ENCODE peak calls at places on chromosomes 7 and 10, in eight cellular contexts. M is NB4; N is CD4-positive, alpha-beta T cell; F is Calu3; V is cardiac muscle cell; E is MM.1S; P is lower leg skin; G is cardiac fibroblast. K is an unnamed sample.

GRCh38 chr10:99529483-99530107 is 3.1 kb upstream of the NKX2-3 start:
- DNase-seq in M (no peak), N (no peak), F (no peak), V (no peak), E (no peak), P (no peak), G (no peak), K (no peak)

GRCh38 chr10:97279121-97279815 is 13.2 kb downstream of the ARHGAP19 start:
- DNase-seq in M (peak), N (no peak), F (no peak), V (peak), E (no peak), P (no peak), G (peak), K (no peak)

GRCh38 chr10:3995302-3996210 is 210.5 kb upstream of the KLF6 start:
- DNase-seq in M (no peak), N (no peak), F (no peak), V (peak), E (no peak), P (no peak), G (peak), K (no peak)

GRCh38 chr10:71161429-71161828 is 50.9 kb upstream of the UNC5B start:
- DNase-seq in M (peak), N (no peak), F (peak), V (peak), E (no peak), P (no peak), G (peak), K (no peak)

GRCh38 chr10:92011560-92012214 is 88.1 kb downstream of the BTAF1 start:
- DNase-seq in M (peak), N (no peak), F (no peak), V (peak), E (no peak), P (no peak), G (peak), K (no peak)

GRCh38 chr7:129721139-129721538 is 109.6 kb downstream of the NRF1 start:
- DNase-seq in M (peak), N (no peak), F (no peak), V (peak), E (peak), P (no peak), G (no peak), K (no peak)

GRCh38 chr7:88219781-88220747 is at the start of gene SRI:
- DNase-seq in M (peak), N (peak), F (peak), V (peak), E (peak), P (peak), G (peak), K (peak)

GRCh38 chr10:44978570-44979280 is at the start of gene DEPP1:
- DNase-seq in M (no peak), N (no peak), F (peak), V (peak), E (peak), P (peak), G (peak), K (no peak)

GRCh38 chr10:10629512-10629911 is 388.2 kb upstream of the CELF2 start:
- DNase-seq in M (no peak), N (no peak), F (no peak), V (peak), E (no peak), P (no peak), G (peak), K (no peak)

GRCh38 chr10:73641272-73642060 is at the start of gene MYOZ1:
- DNase-seq in M (peak), N (no peak), F (no peak), V (peak), E (no peak), P (no peak), G (no peak), K (no peak)

GRCh38 chr10:76080406-76080805 is 649.0 kb downstream of the LRMDA start:
- DNase-seq in M (no peak), N (no peak), F (no peak), V (peak), E (no peak), P (no peak), G (peak), K (no peak)

DNA sequence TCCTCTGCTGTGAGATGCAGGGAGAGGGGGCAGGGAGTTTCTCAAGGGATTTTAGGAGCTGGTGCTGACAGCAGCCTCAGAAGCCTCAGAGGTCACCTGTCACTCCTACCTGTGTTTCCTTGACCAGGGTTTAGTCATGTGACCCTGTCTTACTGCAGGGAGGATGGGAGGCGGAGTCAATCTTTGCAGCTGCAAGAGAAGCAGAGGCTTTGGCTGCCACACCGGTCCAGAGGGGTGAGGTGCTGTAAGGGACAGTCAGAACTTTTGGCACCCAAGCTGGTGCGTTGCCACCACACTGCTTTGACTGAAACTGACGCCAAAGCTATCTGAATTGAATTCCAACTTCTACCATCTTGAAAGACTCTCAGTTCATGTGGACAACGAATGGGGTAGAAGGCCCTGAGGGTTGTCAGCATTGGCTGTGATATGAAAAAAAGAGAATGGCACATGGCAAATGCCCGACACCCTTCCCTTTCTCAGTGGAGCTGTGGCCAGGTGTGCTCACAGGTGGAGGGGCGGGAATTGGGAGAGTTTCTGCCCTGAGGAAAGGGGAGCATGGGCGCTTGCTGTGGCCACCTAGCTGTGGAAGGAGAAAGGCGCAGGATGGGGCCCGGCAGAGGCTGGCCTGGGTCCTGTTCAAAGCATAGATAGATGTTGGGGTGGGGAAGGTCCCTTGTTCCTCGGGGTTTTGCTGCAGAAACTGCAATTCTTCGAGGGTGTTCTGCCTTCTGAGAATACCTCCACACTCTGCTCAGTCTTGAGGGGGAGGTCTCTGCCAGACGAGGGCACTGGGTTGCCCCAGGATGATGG is 69.3 kb downstream of the ARHGAP22 start:
- DNase-seq in M (no peak), N (no peak), F (no peak), V (no peak), E (peak), P (no peak), G (no peak), K (no peak)
- TF ChIP-seq CTCF in M (no peak), N (no peak), F (no peak), V (no peak), E (peak), P (no peak), G (peak), K (no peak)

DNA sequence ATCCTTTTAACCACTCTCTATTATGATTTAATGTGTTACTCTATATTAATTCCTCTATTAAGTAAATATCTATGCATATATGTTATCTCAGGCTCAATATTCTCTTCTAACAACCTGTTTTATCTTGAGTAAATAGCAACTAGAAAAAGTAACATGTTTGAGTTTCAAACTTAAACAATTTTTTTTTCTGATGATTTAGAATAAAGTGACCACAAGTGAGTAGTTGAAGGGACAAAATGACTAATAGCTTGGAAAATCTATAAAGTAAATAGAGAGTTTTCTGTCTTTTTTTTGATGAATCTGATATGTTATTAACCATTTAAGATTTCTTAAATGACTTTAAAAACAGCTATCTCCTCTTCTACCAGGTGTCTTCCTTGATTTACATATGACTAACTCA is 483.8 kb downstream of the TFEC start:
- DNase-seq in M (no peak), N (no peak), F (no peak), V (no peak), E (no peak), P (no peak), G (no peak), K (no peak)
- TF ChIP-seq CTCF in M (no peak), N (no peak), F (no peak), V (no peak), E (no peak), P (no peak), G (no peak), K (no peak)

GRCh38 chr10:123778719-123779118 is 112.6 kb downstream of the GPR26 start:
- DNase-seq in M (no peak), N (no peak), F (no peak), V (no peak), E (no peak), P (no peak), G (no peak), K (no peak)

GRCh38 chr10:123782549-123782948 is 109.1 kb downstream of the CPXM2 start:
- DNase-seq in M (no peak), N (no peak), F (no peak), V (no peak), E (no peak), P (no peak), G (no peak), K (no peak)

GRCh38 chr10:123783296-123783695 is 108.3 kb downstream of the CPXM2 start:
- DNase-seq in M (no peak), N (no peak), F (no peak), V (no peak), E (no peak), P (no peak), G (no peak), K (no peak)

GRCh38 chr10:123781956-123782500 is 109.6 kb downstream of the CPXM2 start:
- DNase-seq in M (no peak), N (no peak), F (no peak), V (no peak), E (no peak), P (no peak), G (no peak), K (no peak)

DNA sequence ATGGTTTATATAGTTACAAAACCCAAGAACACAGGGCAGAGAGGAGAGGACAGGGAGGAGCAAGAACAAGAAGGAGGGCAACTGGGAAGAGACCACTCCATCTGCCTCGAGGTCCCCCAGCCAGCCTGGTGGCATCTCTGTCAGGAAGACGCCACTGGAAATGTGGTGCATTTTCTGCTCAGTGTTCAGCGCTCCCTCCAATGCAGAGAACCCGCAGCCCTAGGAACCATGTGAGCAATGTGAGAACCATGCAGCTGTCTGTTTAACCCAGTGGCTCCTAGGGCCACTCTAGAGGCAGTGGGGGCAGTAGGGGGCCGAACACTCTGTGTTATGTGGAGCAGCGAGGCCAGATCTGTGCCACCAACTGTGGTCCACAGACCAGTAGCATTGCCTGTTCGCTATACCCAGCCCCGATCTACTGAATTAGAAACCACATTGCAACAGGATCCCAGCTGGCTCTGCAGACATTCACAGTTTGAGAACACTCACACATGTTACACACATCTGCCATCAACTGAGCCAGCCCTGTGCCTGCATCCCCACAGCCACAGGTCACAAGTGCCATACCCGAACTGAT is 110.2 kb downstream of the CPXM2 start:
- DNase-seq in M (no peak), N (no peak), F (no peak), V (no peak), E (no peak), P (no peak), G (no peak), K (no peak)
- TF ChIP-seq CTCF in M (no peak), N (no peak), F (no peak), V (no peak), E (no peak), P (no peak), G (no peak), K (no peak)

DNA sequence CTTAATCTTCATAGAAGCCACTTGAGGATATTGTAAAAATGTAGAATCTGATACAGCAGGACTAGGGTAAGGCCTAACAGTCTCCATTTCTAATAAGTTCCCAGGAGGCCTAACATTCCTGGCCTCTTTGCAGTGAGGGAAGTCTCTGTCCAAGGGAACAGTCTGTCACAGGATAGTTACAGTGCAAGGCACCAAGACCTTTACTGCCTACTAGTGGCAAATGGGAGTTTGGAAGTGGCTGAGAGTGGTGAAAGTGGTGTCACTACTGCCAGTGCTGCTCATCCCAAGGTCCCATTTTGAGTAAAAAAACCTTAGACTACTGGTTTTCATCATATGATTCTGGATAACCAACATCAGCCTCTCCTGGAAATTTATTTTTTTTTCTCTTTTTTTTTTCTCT is 619.5 kb upstream of the SEMA3D start:
- DNase-seq in M (peak), N (no peak), F (no peak), V (no peak), E (no peak), P (no peak), G (no peak), K (no peak)
- TF ChIP-seq CTCF in M (peak), N (no peak), F (no peak), V (no peak), E (peak), P (no peak), G (no peak), K (no peak)

GRCh38 chr7:23380961-23381360 is 81.8 kb downstream of the MALSU1 start:
- DNase-seq in M (no peak), N (no peak), F (no peak), V (peak), E (no peak), P (no peak), G (no peak), K (no peak)

GRCh38 chr7:23377134-23377533 is 78.0 kb downstream of the MALSU1 start:
- DNase-seq in M (no peak), N (no peak), F (no peak), V (peak), E (no peak), P (no peak), G (peak), K (no peak)

GRCh38 chr7:23383225-23383624 is 84.1 kb downstream of the MALSU1 start:
- DNase-seq in M (no peak), N (no peak), F (no peak), V (no peak), E (no peak), P (no peak), G (no peak), K (no peak)

GRCh38 chr7:23378996-23379395 is 79.9 kb downstream of the MALSU1 start:
- DNase-seq in M (no peak), N (no peak), F (no peak), V (no peak), E (no peak), P (no peak), G (no peak), K (no peak)

DNA sequence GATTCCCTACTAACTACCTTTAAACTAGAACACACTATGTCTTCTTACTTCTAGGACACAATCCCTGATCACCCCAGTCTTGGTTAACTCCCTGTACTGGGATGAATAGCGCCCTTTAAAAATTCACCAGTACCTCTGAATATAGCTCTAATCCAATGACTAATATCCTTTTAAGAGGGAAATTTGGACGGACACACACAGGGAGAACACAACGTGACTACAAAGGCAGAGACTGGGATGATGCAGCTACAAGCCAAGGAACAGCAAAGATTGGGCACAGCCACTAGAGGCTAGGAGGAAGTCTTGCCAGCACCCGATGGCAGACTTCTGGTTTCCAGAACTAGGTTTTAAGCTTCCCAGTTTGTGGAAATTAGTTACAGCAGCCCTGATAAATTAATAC is 81.4 kb downstream of the MALSU1 start:
- DNase-seq in M (no peak), N (no peak), F (no peak), V (no peak), E (no peak), P (no peak), G (no peak), K (no peak)
- TF ChIP-seq CTCF in M (no peak), N (no peak), F (no peak), V (no peak), E (no peak), P (no peak), G (no peak), K (no peak)

GRCh38 chr10:31622993-31623392 is 304.0 kb downstream of the ZEB1 start:
- DNase-seq in M (no peak), N (no peak), F (no peak), V (peak), E (no peak), P (peak), G (peak), K (peak)
- TF ChIP-seq CTCF in M (no peak), N (no peak), F (no peak), V (peak), E (no peak), P (no peak), G (no peak), K (peak)

GRCh38 chr7:96679886-96680285 is 29.8 kb downstream of the SEM1 start:
- DNase-seq in M (no peak), N (no peak), F (no peak), V (no peak), E (no peak), P (no peak), G (no peak), K (no peak)
- TF ChIP-seq CTCF in M (no peak), N (no peak), F (no peak), V (no peak), E (no peak), P (no peak), G (no peak), K (no peak)

DNA sequence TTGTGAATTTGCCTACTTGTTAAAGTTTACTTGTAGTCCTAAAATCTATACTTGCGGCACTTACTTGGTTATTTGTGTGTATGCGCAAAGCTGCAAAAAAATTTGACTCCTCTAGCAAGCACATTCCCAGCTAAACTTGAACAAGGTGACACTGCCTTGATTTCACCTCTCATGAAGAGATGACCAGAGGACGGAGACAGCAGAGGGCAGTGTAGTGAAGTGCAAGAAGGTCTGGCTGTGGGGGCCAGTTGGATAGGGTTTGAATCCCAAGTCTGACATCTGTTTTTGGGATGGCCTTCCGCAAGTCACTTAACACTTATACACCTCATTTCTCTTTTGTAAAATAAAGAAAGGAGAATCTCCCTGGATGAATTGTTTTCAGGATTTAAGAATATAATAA is 15.7 kb downstream of the SLK start:
- DNase-seq in M (peak), N (no peak), F (peak), V (no peak), E (peak), P (no peak), G (no peak), K (no peak)
- TF ChIP-seq CTCF in M (no peak), N (no peak), F (no peak), V (peak), E (peak), P (no peak), G (peak), K (no peak)

GRCh38 chr10:23530079-23530478 is 91.2 kb downstream of the OTUD1 start:
- DNase-seq in M (no peak), N (no peak), F (no peak), V (peak), E (peak), P (no peak), G (peak), K (no peak)
- TF ChIP-seq CTCF in M (no peak), N (peak), F (no peak), V (peak), E (peak), P (no peak), G (peak), K (peak)

K was measured in AG09319.